ENCODE peak calls at places on chromosome 22, in four cellular contexts. W, X, U and J are unnamed samples. For H4K20me1, the result is how much of the 10 kb centered on the place peaks cover.

GRCh38 chr22:39520874-39521857 is 804 bp downstream of the ATF4 start:
- DNase-seq in W (peak), U (peak), X (no peak), J (peak)

GRCh38 chr22:35627267-35628041 is 10.3 kb upstream of the MB start:
- DNase-seq in X (peak), W (peak), U (peak), J (peak)

GRCh38 chr22:44097263-44098020 is 73.3 kb downstream of the PARVB start:
- DNase-seq in W (no peak), U (no peak), X (no peak), J (no peak)

GRCh38 chr22:17199131-17199731 is 20.0 kb downstream of the ADA2 start:
- DNase-seq in W (peak), X (no peak), U (no peak), J (no peak)

GRCh38 chr22:20260071-20260722 is 7.9 kb downstream of the RTN4R start:
- DNase-seq in W (no peak), X (no peak), U (no peak), J (no peak)

GRCh38 chr22:29302681-29303465 is 3.6 kb upstream of the GAS2L1 start:
- DNase-seq in U (no peak), X (no peak), W (no peak), J (no peak)

GRCh38 chr22:16963189-16963945 is 44.7 kb downstream of the GAB4 start:
- DNase-seq in W (no peak), X (no peak), U (no peak), J (no peak)

GRCh38 chr22:35746248-35746647 is 28.6 kb downstream of the APOL5 start:
- DNase-seq in X (no peak), U (no peak), W (no peak), J (no peak)

DNA sequence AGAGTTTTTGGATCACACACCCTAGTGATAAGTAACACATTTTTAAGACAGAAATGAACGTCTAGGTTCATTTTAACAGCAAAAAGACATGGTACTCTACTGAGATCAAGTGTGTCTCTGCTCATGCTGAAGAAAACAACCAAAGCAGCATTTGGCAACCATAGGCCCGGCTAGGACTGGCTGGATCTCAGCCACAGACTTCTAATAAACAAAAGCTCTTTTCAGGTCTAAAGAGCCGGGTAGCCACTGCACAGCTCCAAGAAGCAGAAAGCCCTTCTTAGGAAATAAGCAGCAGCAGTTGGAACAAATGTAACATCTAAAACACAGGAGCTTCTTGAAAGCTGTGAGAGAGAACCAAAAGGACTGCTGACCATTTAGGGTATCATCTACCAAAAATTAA is 37.7 kb downstream of the PITPNB start:
- DNase-seq in X (no peak), W (peak), U (no peak), J (no peak)
- H4K20me1 ChIP-seq in X (under half), W (under half), U (under half), J (under half)

GRCh38 chr22:42275970-42276369 is 5.5 kb upstream of the TCF20 start:
- DNase-seq in W (no peak), X (no peak), U (no peak), J (no peak)

GRCh38 chr22:42275176-42275575 is 4.7 kb upstream of the TCF20 start:
- DNase-seq in X (no peak), W (no peak), U (no peak), J (no peak)

GRCh38 chr22:42272431-42273004 is 2.1 kb upstream of the TCF20 start:
- DNase-seq in U (no peak), X (no peak), W (no peak), J (no peak)

GRCh38 chr22:42271906-42272305 is 1.5 kb upstream of the TCF20 start:
- DNase-seq in U (no peak), W (no peak), X (no peak), J (no peak)

GRCh38 chr22:42273855-42274451 is 3.5 kb upstream of the TCF20 start:
- DNase-seq in W (no peak), X (no peak), U (no peak), J (no peak)
- TF ChIP-seq EZH2phosphoT487 in W (no peak), X (no peak), U (no peak), J (no peak)

DNA sequence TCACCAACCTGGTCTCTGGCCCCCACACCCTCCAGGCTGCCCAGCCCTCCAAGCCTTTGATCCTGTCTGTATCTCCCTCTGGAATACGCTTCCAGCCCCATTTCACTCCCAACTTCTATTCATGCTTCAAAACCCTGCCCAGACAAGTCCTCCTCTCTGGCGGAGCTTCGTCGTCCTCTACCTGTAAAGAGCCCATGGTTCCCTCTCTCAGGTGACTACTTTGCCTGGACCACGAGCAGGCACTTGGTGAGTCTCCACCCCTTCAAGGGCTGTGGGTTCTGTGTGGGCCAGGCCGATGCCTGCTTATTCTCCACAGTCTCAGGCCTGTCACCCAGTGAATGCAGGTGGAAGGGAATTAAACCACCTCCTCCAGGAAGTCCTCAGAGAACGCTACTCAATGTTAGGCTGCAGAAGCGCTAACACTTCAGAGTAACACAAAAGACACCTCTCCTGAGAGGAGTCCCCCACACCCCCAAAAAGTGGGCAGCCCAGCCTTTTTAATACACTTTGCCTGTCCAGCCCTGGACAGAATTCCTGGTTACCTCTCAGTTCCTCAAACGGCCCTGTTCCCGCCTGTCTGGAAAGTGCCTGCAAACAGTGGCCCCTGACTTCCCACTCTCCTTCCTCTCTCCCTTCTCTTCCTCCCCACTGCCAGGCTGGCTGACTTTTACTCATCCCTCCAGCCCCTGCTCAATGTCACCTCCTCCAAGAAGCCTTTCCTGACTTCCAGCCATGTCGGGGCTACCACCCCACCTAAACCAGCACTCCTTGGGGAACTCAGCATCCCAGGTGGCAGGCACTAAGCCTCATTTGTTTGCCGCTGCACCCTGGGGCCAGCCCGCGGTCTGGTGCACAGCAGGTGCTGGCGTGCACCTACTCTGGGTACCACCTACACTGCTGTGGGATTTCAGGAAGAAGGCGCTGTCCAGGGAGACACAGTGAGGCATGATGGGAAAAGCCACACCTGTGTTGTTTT is 9.0 kb downstream of the RAC2 start:
- DNase-seq in W (no peak), U (no peak), X (no peak), J (no peak)
- H4K20me1 ChIP-seq in W (under half), U (under half), X (under half), J (under half)

DNA sequence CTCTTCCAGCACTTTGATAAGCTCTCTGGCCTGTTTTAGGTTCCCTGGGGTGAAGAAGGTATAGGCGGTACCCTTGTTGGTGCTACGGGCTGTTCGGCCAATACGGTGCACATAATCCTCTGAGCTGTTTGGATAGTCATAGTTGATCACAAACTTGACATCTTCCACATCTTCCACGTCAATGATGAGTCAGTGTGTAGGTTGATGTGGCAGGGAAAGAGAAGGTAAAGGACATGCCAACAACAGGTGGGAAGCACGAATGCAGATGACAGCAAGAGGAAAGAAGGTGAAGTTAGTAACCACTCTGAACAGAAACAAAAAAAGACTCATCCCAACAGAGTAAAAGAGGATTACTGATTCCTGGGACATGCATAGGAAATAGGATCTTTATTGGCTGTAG is 18.2 kb downstream of the DDX17 start:
- DNase-seq in X (no peak), U (no peak), W (no peak), J (no peak)
- TF ChIP-seq EZH2phosphoT487 in X (no peak), U (no peak), W (no peak), J (no peak)

DNA sequence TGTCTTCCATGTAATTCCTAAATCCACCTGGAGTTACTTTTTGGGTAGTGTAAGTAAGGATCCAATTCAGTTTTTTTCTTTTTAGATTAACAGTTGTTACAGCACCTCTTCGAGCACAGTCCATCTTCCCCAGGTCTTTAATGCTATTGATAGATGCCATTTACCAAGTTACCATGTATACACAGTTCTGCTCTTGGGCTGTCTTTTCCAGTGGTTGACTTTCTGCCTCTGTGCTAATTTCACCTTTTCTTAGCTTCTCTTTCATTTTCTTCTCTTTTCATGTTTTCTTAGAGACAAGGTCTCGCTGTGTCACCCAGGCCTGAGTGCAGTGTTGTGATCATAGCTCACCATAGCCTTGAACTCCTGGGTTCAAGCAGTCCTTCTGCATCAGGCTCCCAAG is 12.0 kb downstream of the ATXN10 start:
- DNase-seq in X (no peak), W (no peak), U (no peak), J (no peak)
- H4K20me1 ChIP-seq in X (under half), W (under half), U (under half), J (under half)

DNA sequence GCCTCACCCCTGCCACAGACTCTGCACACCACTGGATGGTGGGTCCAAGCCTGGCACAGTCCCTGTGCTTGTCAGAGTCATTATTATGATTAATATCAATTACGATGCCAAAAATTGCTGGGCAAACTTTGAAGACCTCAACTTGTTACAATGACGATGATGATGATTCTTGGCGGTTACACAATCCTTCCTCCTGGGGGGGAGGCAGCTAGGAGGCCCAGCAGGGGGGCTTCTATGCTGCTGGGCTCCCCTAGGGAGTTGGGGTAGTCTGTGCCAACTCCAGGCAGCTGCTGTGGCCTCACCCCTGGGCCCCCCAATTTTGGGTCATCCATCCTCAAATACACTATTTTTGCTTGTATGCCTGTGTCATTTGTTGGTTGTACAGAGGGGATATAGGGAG is 12.0 kb downstream of the SLC35E4 start:
- DNase-seq in U (no peak), W (no peak), X (no peak), J (peak)
- TF ChIP-seq EZH2phosphoT487 in U (no peak), W (no peak), X (no peak), J (no peak)

DNA sequence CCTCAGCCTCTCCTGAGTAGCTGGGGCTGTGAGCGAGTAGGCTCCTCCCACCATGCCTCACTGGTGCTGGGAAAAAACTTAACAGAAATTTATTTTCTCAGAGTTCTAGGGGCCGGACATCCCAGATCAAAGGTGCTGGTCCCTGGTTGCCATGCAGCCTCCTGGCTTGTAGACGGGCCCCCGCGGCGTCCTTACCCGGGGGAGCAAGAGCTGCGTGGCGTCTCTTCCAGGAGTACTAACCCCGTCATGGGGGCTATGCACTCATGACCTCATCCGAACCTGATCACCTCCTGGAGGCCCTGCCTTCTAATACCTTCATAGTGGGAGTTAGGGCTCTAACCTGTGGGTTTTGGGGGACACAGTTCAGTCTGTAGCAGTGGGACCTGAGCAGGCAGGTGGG is 2.6 kb downstream of the TRABD start:
- DNase-seq in W (no peak), X (no peak), U (no peak), J (no peak)
- H4K20me1 ChIP-seq in W (under half), X (under half), U (under half), J (under half)

DNA sequence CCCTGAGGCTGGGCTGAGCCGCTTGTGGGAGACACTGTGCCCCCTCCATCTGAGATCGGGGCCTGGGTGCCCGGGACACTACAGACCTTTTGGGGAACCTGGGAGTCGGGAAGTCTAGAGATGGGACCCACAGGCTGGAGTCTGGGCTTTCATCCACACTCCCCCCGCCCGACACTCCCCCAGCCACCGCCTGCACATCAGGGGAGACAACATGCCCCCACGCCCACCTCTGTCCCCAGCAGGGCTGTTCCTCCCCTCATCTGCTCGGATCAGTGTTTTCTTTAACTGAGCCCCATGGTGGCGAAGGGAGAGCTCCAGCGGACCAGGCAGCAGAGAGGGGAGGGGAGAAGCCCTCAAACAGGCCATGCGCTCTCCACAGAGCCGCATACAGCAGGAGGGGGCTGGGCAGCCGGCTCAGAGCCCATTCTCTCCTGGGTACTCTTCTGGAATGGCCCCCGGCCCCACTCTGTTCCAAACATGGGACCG is 174.7 kb downstream of the IGLL1 start:
- DNase-seq in U (no peak), W (no peak), X (no peak), J (no peak)
- TF ChIP-seq EZH2phosphoT487 in U (no peak), W (no peak), X (no peak), J (no peak)

DNA sequence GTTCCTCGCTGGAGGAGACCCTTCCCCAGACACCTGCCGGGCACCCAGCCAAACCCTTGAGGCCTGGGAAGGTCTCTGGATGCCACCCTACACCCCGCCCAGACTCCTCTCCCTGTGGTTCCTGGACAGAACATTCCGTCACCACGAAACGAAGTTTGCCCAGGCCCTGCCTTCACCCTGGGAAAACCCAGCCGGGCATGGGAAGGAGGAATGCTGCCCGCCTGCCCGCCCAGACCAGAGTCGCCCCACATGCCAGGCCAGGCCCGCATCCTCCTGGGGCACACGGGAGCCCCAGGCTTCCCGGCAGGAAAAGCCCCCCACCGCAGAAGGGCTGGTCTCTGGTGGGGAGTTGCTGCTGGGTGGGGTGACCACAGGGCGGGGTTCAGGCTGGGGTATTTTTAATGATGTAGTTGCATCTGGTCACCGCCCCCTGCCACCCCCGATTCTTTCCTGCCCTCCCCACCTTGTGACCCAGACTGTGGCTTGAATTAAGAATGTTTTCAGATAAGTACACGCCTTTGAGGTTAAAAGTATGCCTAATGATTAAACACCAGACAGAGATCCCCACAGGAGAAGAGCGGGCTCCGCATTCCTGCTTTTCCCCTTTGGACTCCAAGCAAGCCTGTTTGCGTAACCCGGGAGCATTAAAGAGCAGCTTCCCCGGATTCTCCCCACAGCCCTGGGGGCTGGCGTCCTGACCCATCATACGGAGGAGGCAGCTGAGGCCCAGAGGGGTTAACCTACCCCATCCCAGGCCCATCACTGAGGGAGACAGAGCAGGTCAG is 44.6 kb upstream of the PPARA start:
- DNase-seq in U (no peak), X (no peak), W (peak), J (no peak)
- H4K20me1 ChIP-seq in U (under half), X (under half), W (under half), J (under half)

GRCh38 chr22:32325416-32325801 is 32.3 kb upstream of the RFPL3 start:
- DNase-seq in W (no peak), U (no peak), X (no peak), J (no peak)
- TF ChIP-seq EZH2phosphoT487 in W (no peak), U (no peak), X (no peak), J (no peak)